ENCODE peak calls at places on chromosomes 7 and 10, in seven cellular contexts. One of them, this sample, is unnamed. For H3K4me1 and H3K27me3, the result is how much of the 10 kb centered on the place peaks cover.

GRCh38 chr7:69861233-69861632 is 263.0 kb downstream of the AUTS2 start:
- DNase-seq in neuronal stem cell: no peak
- DNase-seq in pancreas: no peak
- DNase-seq in heart left ventricle: no peak
- DNase-seq in cardiac muscle cell: no peak
- DNase-seq in K562: no peak
- DNase-seq in stomach: no peak
- DNase-seq in this sample: no peak

GRCh38 chr10:43938810-43939209 is 290.1 kb upstream of the ZNF32 start:
- DNase-seq in neuronal stem cell: no peak
- DNase-seq in K562: no peak
- DNase-seq in cardiac muscle cell: no peak
- DNase-seq in heart left ventricle: no peak
- DNase-seq in pancreas: no peak
- DNase-seq in stomach: no peak
- DNase-seq in this sample: no peak

GRCh38 chr7:13633857-13634256 is 355.6 kb downstream of the ETV1 start:
- DNase-seq in stomach: no peak
- DNase-seq in neuronal stem cell: no peak
- DNase-seq in pancreas: no peak
- DNase-seq in heart left ventricle: no peak
- DNase-seq in cardiac muscle cell: no peak
- DNase-seq in K562: no peak
- DNase-seq in this sample: no peak

GRCh38 chr7:7335909-7336308 is 153.6 kb downstream of the C1GALT1 start:
- DNase-seq in neuronal stem cell: no peak
- DNase-seq in stomach: no peak
- DNase-seq in cardiac muscle cell: no peak
- DNase-seq in heart left ventricle: no peak
- DNase-seq in pancreas: no peak
- DNase-seq in K562: no peak
- DNase-seq in this sample: no peak

GRCh38 chr7:36717596-36717995 is 6.7 kb downstream of the AOAH start:
- DNase-seq in heart left ventricle: no peak
- DNase-seq in neuronal stem cell: no peak
- DNase-seq in K562: no peak
- DNase-seq in stomach: no peak
- DNase-seq in pancreas: no peak
- DNase-seq in cardiac muscle cell: no peak
- DNase-seq in this sample: no peak

GRCh38 chr10:7302393-7303054 is 108.3 kb downstream of the SFMBT2 start:
- DNase-seq in cardiac muscle cell: no peak
- DNase-seq in K562: no peak
- DNase-seq in pancreas: no peak
- DNase-seq in heart left ventricle: no peak
- DNase-seq in neuronal stem cell: peak
- DNase-seq in stomach: no peak
- DNase-seq in this sample: no peak

GRCh38 chr7:100400656-100401055 is 27.4 kb downstream of the PILRA start:
- DNase-seq in neuronal stem cell: peak
- DNase-seq in pancreas: no peak
- DNase-seq in stomach: no peak
- DNase-seq in heart left ventricle: no peak
- DNase-seq in cardiac muscle cell: peak
- DNase-seq in K562: peak
- DNase-seq in this sample: peak

GRCh38 chr7:105656922-105657521 is 75.7 kb upstream of the EFCAB10 start:
- DNase-seq in K562: peak
- DNase-seq in stomach: peak
- DNase-seq in neuronal stem cell: no peak
- DNase-seq in heart left ventricle: no peak
- DNase-seq in cardiac muscle cell: peak
- DNase-seq in pancreas: no peak
- DNase-seq in this sample: peak

GRCh38 chr7:108099650-108100049 is 30.5 kb downstream of the LAMB4 start:
- DNase-seq in heart left ventricle: no peak
- DNase-seq in neuronal stem cell: no peak
- DNase-seq in stomach: no peak
- DNase-seq in K562: no peak
- DNase-seq in cardiac muscle cell: no peak
- DNase-seq in pancreas: no peak
- DNase-seq in this sample: no peak

GRCh38 chr7:2572101-2572842 is 13.5 kb downstream of the IQCE start:
- DNase-seq in cardiac muscle cell: no peak
- DNase-seq in neuronal stem cell: no peak
- DNase-seq in pancreas: peak
- DNase-seq in K562: peak
- DNase-seq in stomach: peak
- DNase-seq in heart left ventricle: no peak
- DNase-seq in this sample: no peak

GRCh38 chr7:130441408-130441854 is 615 bp upstream of the CEP41 start:
- DNase-seq in cardiac muscle cell: peak
- DNase-seq in K562: peak
- DNase-seq in stomach: no peak
- DNase-seq in neuronal stem cell: peak
- DNase-seq in pancreas: no peak
- DNase-seq in heart left ventricle: no peak
- DNase-seq in this sample: no peak

GRCh38 chr10:130300608-130301025 is 164.4 kb downstream of the GLRX3 start:
- DNase-seq in neuronal stem cell: no peak
- DNase-seq in heart left ventricle: no peak
- DNase-seq in stomach: no peak
- DNase-seq in cardiac muscle cell: no peak
- DNase-seq in pancreas: peak
- DNase-seq in K562: no peak
- DNase-seq in this sample: peak

GRCh38 chr7:108358553-108358952 is 97.7 kb downstream of the NRCAM start:
- DNase-seq in cardiac muscle cell: no peak
- DNase-seq in stomach: no peak
- DNase-seq in K562: no peak
- DNase-seq in heart left ventricle: no peak
- DNase-seq in pancreas: peak
- DNase-seq in neuronal stem cell: no peak
- DNase-seq in this sample: no peak

GRCh38 chr10:47402681-47403301 is 18.7 kb upstream of the ZNF488 start:
- DNase-seq in pancreas: no peak
- DNase-seq in stomach: no peak
- DNase-seq in heart left ventricle: peak
- DNase-seq in K562: no peak
- DNase-seq in neuronal stem cell: peak
- DNase-seq in cardiac muscle cell: peak
- DNase-seq in this sample: no peak

GRCh38 chr10:114911801-114912479 is 26.1 kb upstream of the TRUB1 start:
- DNase-seq in heart left ventricle: no peak
- DNase-seq in stomach: no peak
- DNase-seq in cardiac muscle cell: no peak
- DNase-seq in pancreas: no peak
- DNase-seq in K562: no peak
- DNase-seq in neuronal stem cell: no peak
- DNase-seq in this sample: no peak

GRCh38 chr10:98316661-98317060 is 48.7 kb upstream of the LOXL4 start:
- DNase-seq in heart left ventricle: no peak
- DNase-seq in pancreas: no peak
- DNase-seq in neuronal stem cell: no peak
- DNase-seq in cardiac muscle cell: no peak
- DNase-seq in stomach: no peak
- DNase-seq in K562: no peak
- DNase-seq in this sample: no peak

GRCh38 chr7:5491251-5492044 is 67.8 kb upstream of the TNRC18 start:
- DNase-seq in K562: no peak
- DNase-seq in heart left ventricle: peak
- DNase-seq in cardiac muscle cell: no peak
- DNase-seq in stomach: peak
- DNase-seq in pancreas: no peak
- DNase-seq in neuronal stem cell: no peak
- DNase-seq in this sample: no peak

GRCh38 chr10:119283818-119284217 is 76.4 kb downstream of the GRK5 start:
- DNase-seq in heart left ventricle: no peak
- DNase-seq in stomach: no peak
- DNase-seq in neuronal stem cell: no peak
- DNase-seq in pancreas: no peak
- DNase-seq in cardiac muscle cell: no peak
- DNase-seq in K562: no peak
- DNase-seq in this sample: peak

GRCh38 chr10:122407375-122408125 is 33.0 kb downstream of the PLEKHA1 start:
- DNase-seq in pancreas: no peak
- DNase-seq in K562: no peak
- DNase-seq in heart left ventricle: peak
- DNase-seq in cardiac muscle cell: no peak
- DNase-seq in neuronal stem cell: no peak
- DNase-seq in stomach: no peak
- DNase-seq in this sample: peak

GRCh38 chr10:93680414-93681047 is 21.9 kb downstream of the FRA10AC1 start:
- DNase-seq in neuronal stem cell: peak
- DNase-seq in K562: peak
- DNase-seq in stomach: no peak
- DNase-seq in cardiac muscle cell: peak
- DNase-seq in pancreas: no peak
- DNase-seq in heart left ventricle: no peak
- DNase-seq in this sample: no peak

GRCh38 chr10:100319736-100320135 is 10.3 kb downstream of the PKD2L1 start:
- DNase-seq in cardiac muscle cell: no peak
- DNase-seq in K562: no peak
- DNase-seq in stomach: no peak
- DNase-seq in heart left ventricle: no peak
- DNase-seq in neuronal stem cell: no peak
- DNase-seq in pancreas: no peak
- DNase-seq in this sample: no peak

GRCh38 chr7:47634273-47634672 is 52.4 kb upstream of the TNS3 start:
- DNase-seq in neuronal stem cell: no peak
- DNase-seq in K562: no peak
- DNase-seq in stomach: no peak
- DNase-seq in cardiac muscle cell: no peak
- DNase-seq in heart left ventricle: no peak
- DNase-seq in pancreas: no peak
- DNase-seq in this sample: no peak

GRCh38 chr10:132539431-132539839 is 1.8 kb downstream of the INPP5A start:
- DNase-seq in heart left ventricle: peak
- DNase-seq in cardiac muscle cell: no peak
- DNase-seq in K562: no peak
- DNase-seq in neuronal stem cell: no peak
- DNase-seq in stomach: peak
- DNase-seq in pancreas: peak
- DNase-seq in this sample: no peak

GRCh38 chr10:132249824-132250375 is 57.9 kb downstream of the STK32C start:
- DNase-seq in heart left ventricle: no peak
- DNase-seq in cardiac muscle cell: no peak
- DNase-seq in pancreas: no peak
- DNase-seq in K562: no peak
- DNase-seq in neuronal stem cell: no peak
- DNase-seq in stomach: no peak
- DNase-seq in this sample: no peak

GRCh38 chr7:94643771-94644545 is 12.0 kb downstream of the SGCE start:
- DNase-seq in K562: no peak
- DNase-seq in heart left ventricle: no peak
- DNase-seq in neuronal stem cell: no peak
- DNase-seq in pancreas: no peak
- DNase-seq in cardiac muscle cell: no peak
- DNase-seq in stomach: no peak
- DNase-seq in this sample: no peak

DNA sequence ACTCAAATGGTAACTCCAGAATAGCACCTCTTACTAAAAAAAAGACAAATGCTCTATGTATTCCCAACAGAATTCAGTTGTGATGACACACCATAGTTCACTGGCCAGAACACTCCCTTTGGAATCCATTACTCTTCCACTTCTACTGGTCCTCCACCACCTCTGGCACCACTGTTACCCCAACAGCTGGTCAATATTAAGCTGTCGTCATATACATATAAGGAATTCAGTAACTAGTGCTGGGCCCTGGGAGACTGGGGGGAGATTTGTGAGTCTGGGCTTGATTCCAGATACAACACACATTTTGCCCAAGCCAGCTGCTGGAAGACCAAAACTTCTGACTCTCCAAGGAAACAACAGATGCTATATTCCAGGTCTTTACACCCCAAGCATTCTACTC is 26.0 kb upstream of the ITGA8 start:
- DNase-seq in neuronal stem cell: no peak
- DNase-seq in heart left ventricle: peak
- DNase-seq in cardiac muscle cell: no peak
- DNase-seq in K562: no peak
- DNase-seq in pancreas: no peak
- DNase-seq in stomach: no peak
- DNase-seq in this sample: no peak
- H3K4me1 ChIP-seq in neuronal stem cell: under half
- H3K4me1 ChIP-seq in heart left ventricle: under half
- H3K4me1 ChIP-seq in cardiac muscle cell: under half
- H3K4me1 ChIP-seq in K562: under half
- H3K4me1 ChIP-seq in pancreas: under half
- H3K4me1 ChIP-seq in stomach: under half
- H3K4me1 ChIP-seq in this sample: under half

GRCh38 chr10:125169279-125169678 is 8.9 kb upstream of the CTBP2 start:
- DNase-seq in stomach: no peak
- DNase-seq in neuronal stem cell: no peak
- DNase-seq in pancreas: no peak
- DNase-seq in cardiac muscle cell: no peak
- DNase-seq in K562: no peak
- DNase-seq in heart left ventricle: no peak
- DNase-seq in this sample: no peak
- H3K27me3 ChIP-seq in stomach: under half
- H3K27me3 ChIP-seq in neuronal stem cell: under half
- H3K27me3 ChIP-seq in pancreas: under half
- H3K27me3 ChIP-seq in cardiac muscle cell: under half
- H3K27me3 ChIP-seq in K562: under half
- H3K27me3 ChIP-seq in heart left ventricle: under half
- H3K27me3 ChIP-seq in this sample: under half

DNA sequence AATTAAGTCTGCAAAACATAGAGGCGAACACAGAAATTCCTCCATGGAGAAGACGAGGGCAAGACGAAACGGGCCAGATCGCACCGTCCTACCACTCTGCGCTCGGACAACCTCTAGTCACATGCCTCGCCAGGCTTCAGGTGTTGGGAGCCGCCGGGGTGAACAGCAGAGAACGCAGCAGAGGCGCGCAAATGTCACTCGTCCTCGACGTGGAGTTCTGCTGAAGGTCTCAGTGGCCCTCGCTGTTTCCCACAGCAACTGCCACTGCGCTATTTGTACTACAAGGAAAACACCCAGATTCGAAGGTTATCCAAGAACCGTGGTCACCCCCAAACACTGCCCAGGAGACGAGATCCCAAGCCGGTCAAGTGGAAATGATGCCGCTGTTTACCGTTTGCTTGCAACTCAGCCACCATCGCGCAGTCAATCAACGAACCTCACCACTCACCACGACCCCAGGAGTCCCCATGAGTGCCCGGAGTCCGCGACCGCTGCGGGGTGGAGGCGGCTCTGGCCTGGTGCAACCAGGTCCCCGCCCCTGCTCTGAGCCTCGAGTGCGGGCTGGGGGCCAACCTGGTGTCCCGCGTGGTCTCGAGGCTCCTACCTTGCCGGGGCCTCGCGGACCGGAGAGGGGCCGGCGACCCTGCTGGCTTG is 9.1 kb downstream of the CTBP2 start:
- DNase-seq in pancreas: peak
- DNase-seq in neuronal stem cell: no peak
- DNase-seq in K562: no peak
- DNase-seq in cardiac muscle cell: no peak
- DNase-seq in stomach: no peak
- DNase-seq in heart left ventricle: no peak
- DNase-seq in this sample: no peak
- H3K4me3 ChIP-seq in pancreas: peak
- H3K4me3 ChIP-seq in neuronal stem cell: no peak
- H3K4me3 ChIP-seq in K562: no peak
- H3K4me3 ChIP-seq in cardiac muscle cell: no peak
- H3K4me3 ChIP-seq in stomach: peak
- H3K4me3 ChIP-seq in heart left ventricle: no peak
- H3K4me3 ChIP-seq in this sample: no peak

GRCh38 chr10:75110006-75110632 is 1.3 kb upstream of the SAMD8 start:
- DNase-seq in stomach: no peak
- DNase-seq in heart left ventricle: peak
- DNase-seq in K562: peak
- DNase-seq in cardiac muscle cell: peak
- DNase-seq in pancreas: no peak
- DNase-seq in neuronal stem cell: no peak
- DNase-seq in this sample: no peak
- H3K4me1 ChIP-seq in stomach: under half
- H3K4me1 ChIP-seq in heart left ventricle: under half
- H3K4me1 ChIP-seq in K562: half or more
- H3K4me1 ChIP-seq in cardiac muscle cell: under half
- H3K4me1 ChIP-seq in pancreas: under half
- H3K4me1 ChIP-seq in neuronal stem cell: under half
- H3K4me1 ChIP-seq in this sample: under half

This sample was measured in CD4-positive, CD25-positive, alpha-beta regulatory T cell.